ENCODE peak calls at places on chromosome 7, in five cellular contexts. C is OCI-LY7; H is cardiac muscle cell; N is naive thymus-derived CD4-positive, alpha-beta T cell; Q is A549. A is an unnamed sample. For H3K4me1, the result is how much of the 10 kb centered on the place peaks cover.

GRCh38 chr7:95476904-95477594 is 8.7 kb upstream of the ASB4 start:
- DNase-seq in H (peak), N (peak), C (peak), Q (peak), A (peak)

GRCh38 chr7:17304926-17305325 is 6.5 kb downstream of the AHR start:
- DNase-seq in Q (peak), C (no peak), N (no peak), H (no peak), A (no peak)

GRCh38 chr7:91962419-91962818 is 21.8 kb downstream of the AKAP9 start:
- DNase-seq in C (no peak), Q (no peak), N (no peak), H (no peak), A (no peak)

GRCh38 chr7:68547181-68547580 is 1051.1 kb upstream of the AUTS2 start:
- DNase-seq in Q (no peak), C (no peak), H (no peak), N (no peak), A (no peak)

GRCh38 chr7:93031795-93032194 is 86.0 kb downstream of the SAMD9 start:
- DNase-seq in Q (no peak), C (no peak), H (no peak), N (no peak), A (no peak)

GRCh38 chr7:134954197-134955082 is 31.9 kb upstream of the AGBL3 start:
- DNase-seq in C (peak), H (peak), Q (peak), N (peak), A (no peak)

GRCh38 chr7:70571403-70571911 is 560.5 kb upstream of the GALNT17 start:
- DNase-seq in N (no peak), C (no peak), H (no peak), Q (peak), A (no peak)

GRCh38 chr7:71145906-71146901 is 14.3 kb downstream of the GALNT17 start:
- DNase-seq in C (no peak), H (no peak), Q (no peak), N (no peak), A (no peak)

GRCh38 chr7:14676896-14677295 is 225.7 kb downstream of the DGKB start:
- DNase-seq in N (no peak), Q (no peak), H (no peak), C (no peak), A (no peak)

GRCh38 chr7:156379242-156380070 is 261.1 kb upstream of the RNF32 start:
- DNase-seq in N (no peak), Q (no peak), H (no peak), C (no peak), A (no peak)

GRCh38 chr7:134699871-134700270 is 53.2 kb downstream of the BPGM start:
- DNase-seq in N (no peak), H (no peak), Q (no peak), C (no peak), A (no peak)

GRCh38 chr7:152588350-152588749 is 87.6 kb downstream of the XRCC2 start:
- DNase-seq in H (no peak), C (no peak), N (no peak), Q (peak), A (no peak)

GRCh38 chr7:70113078-70113477 is 514.8 kb downstream of the AUTS2 start:
- DNase-seq in H (no peak), N (no peak), C (no peak), Q (no peak), A (no peak)

GRCh38 chr7:51309361-51310130 is 7.1 kb downstream of the COBL start:
- DNase-seq in Q (no peak), N (no peak), H (no peak), C (no peak), A (no peak)

GRCh38 chr7:107667341-107667740 is 6.7 kb downstream of the SLC26A4 start:
- DNase-seq in Q (no peak), N (no peak), H (no peak), C (no peak), A (no peak)

DNA sequence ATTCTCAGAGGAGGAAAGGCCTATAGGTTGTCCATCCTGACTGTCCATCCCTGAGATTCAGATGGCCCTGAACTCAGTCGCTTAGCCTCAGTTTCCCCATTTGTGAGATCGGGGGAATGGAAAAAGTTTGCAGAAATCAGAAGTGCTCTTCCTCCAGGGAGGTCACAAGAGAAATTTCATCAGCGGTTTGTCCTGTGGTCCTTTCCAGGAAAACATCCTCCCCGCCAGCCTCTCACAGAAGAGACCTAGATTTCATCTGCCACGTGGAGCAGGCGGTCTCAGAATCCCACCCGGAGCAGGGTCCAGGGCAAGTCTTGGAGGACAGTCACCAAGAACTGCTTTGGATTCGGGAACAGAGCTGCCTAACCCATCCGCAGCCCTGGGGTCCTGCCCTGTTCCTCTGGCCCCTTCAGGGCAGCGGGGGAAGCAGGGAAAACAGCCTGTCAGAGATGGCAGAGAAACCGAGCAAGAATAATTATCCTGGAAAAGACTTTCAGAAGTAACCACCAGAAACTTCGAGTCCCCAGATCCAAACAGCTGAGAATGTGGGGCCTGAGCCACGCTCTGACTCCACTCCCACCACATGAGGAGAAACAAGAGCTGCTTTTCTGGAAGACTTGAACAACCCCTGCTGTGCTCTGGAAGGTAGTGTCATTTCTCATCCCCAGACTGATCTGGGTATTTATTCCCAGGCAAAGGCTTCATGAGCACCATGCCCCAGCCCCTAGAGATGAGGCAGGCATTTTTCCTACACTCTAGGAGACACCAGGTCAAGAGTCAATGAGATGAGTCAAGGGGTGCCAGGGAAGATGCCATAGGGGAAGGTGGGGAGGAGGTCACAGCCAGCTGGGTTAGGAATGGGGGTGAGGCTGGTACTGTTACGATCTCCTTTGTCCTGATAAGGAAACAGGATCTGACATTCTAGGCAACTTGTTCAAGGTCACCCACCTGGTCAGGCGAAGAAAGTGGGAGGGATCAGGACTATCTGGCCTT is 1.1 kb upstream of the TNS3 start:
- DNase-seq in C (no peak), N (no peak), H (no peak), Q (peak), A (no peak)
- H3K4me3 ChIP-seq in C (peak), N (no peak), H (no peak), Q (peak), A (no peak)

DNA sequence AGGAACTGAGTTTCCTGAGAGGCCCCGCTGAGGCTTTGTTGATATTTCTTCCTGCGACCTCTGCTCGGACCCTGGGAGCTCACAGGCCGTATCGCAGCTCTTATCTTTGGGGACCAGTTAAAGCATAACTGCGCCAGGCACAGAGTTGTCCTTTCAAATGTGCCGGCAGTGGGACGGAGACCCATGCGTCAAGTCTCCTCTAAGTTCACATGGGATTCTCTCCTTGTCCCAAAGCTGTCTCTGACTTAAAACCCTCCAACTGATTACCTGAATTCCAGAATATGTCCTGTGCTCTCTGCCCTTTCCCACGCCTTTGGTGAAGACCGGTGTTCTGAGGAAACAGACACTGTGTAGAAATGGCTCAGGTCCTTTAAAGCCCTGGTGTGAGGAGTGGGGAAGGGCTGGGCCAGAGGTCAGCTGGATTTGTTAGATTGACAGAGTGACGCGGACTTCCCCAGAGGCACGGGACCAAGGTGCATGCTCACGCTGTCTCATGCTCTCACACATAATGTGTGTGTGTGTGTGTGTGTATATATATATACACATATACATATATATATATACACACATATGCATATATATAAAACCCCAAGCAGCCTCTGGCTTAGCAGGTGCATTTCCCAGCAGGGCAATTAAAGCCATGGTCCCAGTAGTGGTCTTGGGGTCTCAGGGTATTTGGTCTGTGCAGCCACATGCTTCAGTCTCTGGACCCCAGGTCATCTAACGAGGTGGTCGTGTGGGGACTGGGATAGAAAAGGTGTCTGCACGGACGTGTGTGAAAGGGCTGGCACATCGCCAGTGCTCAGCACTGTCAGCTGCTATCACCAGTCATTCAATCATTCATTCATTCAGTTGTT is 170.0 kb downstream of the EGFR start:
- DNase-seq in C (no peak), Q (no peak), N (no peak), H (no peak), A (peak)
- H3K4me1 ChIP-seq in C (under half), Q (half or more), N (under half), H (under half), A (under half)

DNA sequence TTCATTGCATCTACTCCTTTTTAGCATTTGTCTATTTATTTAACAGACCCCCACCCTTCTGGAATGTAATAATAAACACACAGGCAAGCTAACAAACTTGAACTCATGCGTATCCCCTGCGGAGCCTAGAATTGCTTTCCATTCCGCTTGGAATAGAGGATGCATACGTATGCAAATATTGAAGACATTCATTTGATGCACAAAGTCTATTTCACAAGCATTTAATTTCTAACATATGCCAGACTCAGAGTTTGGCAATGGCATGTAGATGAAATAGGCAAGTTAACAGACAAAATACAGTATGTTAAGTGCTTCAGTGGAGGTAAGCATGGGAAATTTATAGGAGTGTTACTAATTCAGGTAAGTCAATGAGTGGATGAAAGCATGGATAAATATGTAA is 88.5 kb downstream of the PTPRZ1 start:
- DNase-seq in Q (no peak), C (no peak), N (no peak), H (no peak), A (no peak)
- H3K4me3 ChIP-seq in Q (no peak), C (no peak), N (no peak), H (no peak), A (no peak)

GRCh38 chr7:74033372-74034311 is 5.7 kb downstream of the ELN start:
- DNase-seq in N (no peak), Q (no peak), C (no peak), H (peak), A (peak)
- H3K4me1 ChIP-seq in N (under half), Q (under half), C (under half), H (under half), A (under half)

DNA sequence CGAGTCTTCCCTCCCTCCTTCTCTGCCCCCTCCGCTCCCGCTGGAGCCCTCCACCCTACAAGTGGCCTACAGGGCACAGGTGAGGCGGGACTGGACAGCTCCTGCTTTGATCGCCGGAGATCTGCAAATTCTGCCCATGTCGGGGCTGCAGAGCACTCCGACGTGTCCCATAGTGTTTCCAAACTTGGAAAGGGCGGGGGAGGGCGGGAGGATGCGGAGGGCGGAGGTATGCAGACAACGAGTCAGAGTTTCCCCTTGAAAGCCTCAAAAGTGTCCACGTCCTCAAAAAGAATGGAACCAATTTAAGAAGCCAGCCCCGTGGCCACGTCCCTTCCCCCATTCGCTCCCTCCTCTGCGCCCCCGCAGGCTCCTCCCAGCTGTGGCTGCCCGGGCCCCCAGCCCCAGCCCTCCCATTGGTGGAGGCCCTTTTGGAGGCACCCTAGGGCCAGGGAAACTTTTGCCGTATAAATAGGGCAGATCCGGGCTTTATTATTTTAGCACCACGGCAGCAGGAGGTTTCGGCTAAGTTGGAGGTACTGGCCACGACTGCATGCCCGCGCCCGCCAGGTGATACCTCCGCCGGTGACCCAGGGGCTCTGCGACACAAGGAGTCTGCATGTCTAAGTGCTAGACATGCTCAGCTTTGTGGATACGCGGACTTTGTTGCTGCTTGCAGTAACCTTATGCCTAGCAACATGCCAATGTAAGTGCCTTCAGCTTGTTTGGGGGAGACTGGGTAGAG is at the start of gene COL1A2:
- DNase-seq in Q (no peak), C (no peak), N (no peak), H (peak), A (peak)
- H3K4me3 ChIP-seq in Q (no peak), C (no peak), N (no peak), H (peak), A (peak)

DNA sequence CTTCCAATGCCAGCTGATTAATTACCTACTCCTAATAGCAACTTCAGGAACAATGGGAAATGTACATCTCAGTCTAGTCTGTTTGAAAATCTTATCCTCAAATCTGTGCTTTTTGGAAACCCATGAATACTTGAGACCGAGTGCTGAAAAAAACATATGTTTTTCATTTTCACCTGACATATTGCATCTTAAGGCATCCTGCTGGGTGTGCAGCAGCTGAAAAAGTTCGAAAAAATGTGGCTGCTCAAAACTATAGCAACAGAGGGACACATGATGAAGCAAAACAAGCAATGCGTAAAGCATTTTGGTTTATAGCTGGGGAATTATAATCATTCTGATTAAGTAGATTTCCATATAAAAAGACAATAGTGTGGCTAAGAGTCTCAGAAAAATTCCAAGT is 218.0 kb downstream of the CREB5 start:
- DNase-seq in C (no peak), N (no peak), Q (no peak), H (no peak), A (no peak)
- H3K4me1 ChIP-seq in C (under half), N (under half), Q (under half), H (under half), A (under half)

DNA sequence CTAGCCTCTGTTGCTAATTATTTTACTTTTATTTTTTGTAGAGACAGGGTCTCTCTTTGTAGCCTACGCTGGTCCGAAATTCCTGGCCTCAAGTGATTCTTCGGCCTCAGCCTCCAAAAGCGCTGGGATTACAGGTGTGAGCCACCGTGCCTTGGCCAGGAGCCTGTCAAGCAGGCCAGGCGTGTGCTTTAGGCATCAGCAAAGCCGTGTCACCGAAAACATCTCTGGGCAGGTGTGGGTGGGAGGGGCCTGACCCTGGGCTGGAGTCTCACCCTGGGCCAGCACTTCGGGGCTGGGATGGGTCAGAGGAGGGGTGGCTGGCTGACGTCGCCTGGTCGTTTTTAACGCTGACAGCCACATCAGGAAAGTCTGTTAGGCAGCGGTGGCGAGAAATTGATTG is 80.9 kb downstream of the UNCX start:
- DNase-seq in C (no peak), H (no peak), Q (no peak), N (no peak), A (no peak)
- H3K4me3 ChIP-seq in C (no peak), H (no peak), Q (no peak), N (no peak), A (no peak)

GRCh38 chr7:150745086-150745485 is 7.9 kb downstream of the GIMAP5 start:
- DNase-seq in Q (no peak), N (no peak), H (no peak), C (no peak), A (no peak)
- H3K4me1 ChIP-seq in Q (under half), N (half or more), H (under half), C (under half), A (under half)